ENCODE peak calls at places on chromosomes 1 and 21, in seven cellular contexts. V is cardiac muscle cell, G is GM19239, I is NAMALWA, D is neural progenitor cell, O is mucosa of descending colon, W is T-helper 9 cell. K is an unnamed sample.

GRCh38 chr1:1283821-1284220 is 3.6 kb downstream of the SCNN1D start:
- DNase-seq in O (peak), W (no peak), I (peak), D (peak), G (no peak), V (no peak), K (no peak)

GRCh38 chr1:229636042-229636441 is 10.0 kb downstream of the URB2 start:
- DNase-seq in O (no peak), V (no peak), D (no peak), G (no peak), I (no peak), W (no peak), K (no peak)

GRCh38 chr1:3785458-3786157 is 10.7 kb downstream of the LRRC47 start:
- DNase-seq in V (no peak), D (peak), I (peak), O (peak), G (no peak), W (no peak), K (no peak)

GRCh38 chr1:97095764-97096163 is 374.2 kb downstream of the PTBP2 start:
- DNase-seq in G (no peak), D (no peak), O (no peak), V (no peak), I (no peak), W (no peak), K (no peak)

GRCh38 chr1:31750858-31751638 is 13.1 kb downstream of the ADGRB2 start:
- DNase-seq in W (no peak), G (no peak), O (no peak), D (no peak), V (peak), I (no peak), K (no peak)

GRCh38 chr1:14071581-14071980 is 371.6 kb downstream of the PRDM2 start:
- DNase-seq in I (no peak), V (no peak), G (no peak), W (no peak), O (no peak), D (no peak), K (no peak)

GRCh38 chr21:35328856-35329455 is 279.9 kb upstream of the RUNX1 start:
- DNase-seq in D (no peak), G (no peak), W (no peak), V (no peak), O (no peak), I (no peak), K (no peak)

GRCh38 chr1:55246896-55247295 is 31.7 kb upstream of the USP24 start:
- DNase-seq in W (no peak), O (no peak), V (no peak), G (no peak), I (no peak), D (no peak), K (no peak)

GRCh38 chr1:19612516-19612915 is 31.6 kb upstream of the NBL1 start:
- DNase-seq in O (no peak), W (no peak), G (no peak), I (no peak), V (no peak), D (no peak), K (no peak)

GRCh38 chr1:95325337-95325736 is 91.3 kb downstream of the RWDD3 start:
- DNase-seq in D (no peak), O (no peak), G (no peak), W (no peak), V (no peak), I (no peak), K (no peak)

GRCh38 chr1:61043010-61043820 is 39.1 kb upstream of the NFIA start:
- DNase-seq in O (peak), W (peak), V (peak), I (peak), G (no peak), D (peak), K (no peak)

GRCh38 chr1:109570414-109570813 is 22.0 kb downstream of the GNAI3 start:
- DNase-seq in D (no peak), O (no peak), V (peak), G (no peak), W (no peak), I (no peak), K (peak)

GRCh38 chr1:40662864-40663263 is 2.6 kb downstream of the RIMS3 start:
- DNase-seq in O (no peak), I (no peak), D (no peak), G (no peak), V (peak), W (no peak), K (no peak)

GRCh38 chr1:235093013-235093618 is 35.5 kb downstream of the TOMM20 start:
- DNase-seq in I (no peak), V (peak), W (no peak), G (no peak), O (peak), D (peak), K (no peak)

GRCh38 chr1:221829327-221830011 is 87.6 kb upstream of the DUSP10 start:
- DNase-seq in I (no peak), W (peak), O (no peak), G (no peak), D (no peak), V (peak), K (no peak)

GRCh38 chr1:92538048-92538412 is 51.3 kb upstream of the GFI1 start:
- DNase-seq in O (no peak), V (peak), G (peak), I (peak), W (no peak), D (no peak), K (no peak)

GRCh38 chr1:16012590-16013219 is 5.1 kb downstream of the HSPB7 start:
- DNase-seq in I (no peak), V (peak), W (no peak), G (peak), D (peak), O (peak), K (no peak)

GRCh38 chr21:46160563-46161179 is 5.3 kb upstream of the FTCD start:
- DNase-seq in O (peak), G (no peak), W (no peak), I (peak), D (peak), V (peak), K (no peak)

GRCh38 chr1:222387020-222387816 is 160.7 kb downstream of the HHIPL2 start:
- DNase-seq in V (peak), D (peak), O (no peak), G (no peak), I (peak), W (no peak), K (no peak)

GRCh38 chr1:105437847-105438246 is 1618.6 kb upstream of the PRMT6 start:
- DNase-seq in W (no peak), D (no peak), O (no peak), G (no peak), V (no peak), I (no peak), K (no peak)

GRCh38 chr1:28122183-28122582 is 33.8 kb upstream of the EYA3 start:
- DNase-seq in V (peak), G (no peak), W (no peak), D (no peak), I (no peak), O (no peak), K (no peak)

GRCh38 chr1:225137981-225138380 is 208.5 kb downstream of the DNAH14 start:
- DNase-seq in I (no peak), O (no peak), V (no peak), W (no peak), D (no peak), G (no peak), K (no peak)

GRCh38 chr21:31566611-31567010 is 92.9 kb upstream of the SOD1 start:
- DNase-seq in G (no peak), O (no peak), D (no peak), W (no peak), I (no peak), V (no peak), K (no peak)

GRCh38 chr1:62746086-62746808 is 37.7 kb upstream of the ATG4C start:
- DNase-seq in O (no peak), I (peak), G (no peak), D (peak), V (peak), W (no peak), K (no peak)

GRCh38 chr1:165234149-165234548 is 122.4 kb downstream of the LMX1A start:
- DNase-seq in W (no peak), V (no peak), G (no peak), D (no peak), O (no peak), I (no peak), K (no peak)

GRCh38 chr1:158058339-158059025 is 65.0 kb downstream of the KIRREL1 start:
- DNase-seq in G (no peak), W (no peak), I (no peak), V (no peak), D (no peak), O (no peak), K (no peak)

GRCh38 chr1:234520908-234521801 is 42.2 kb upstream of the TARBP1 start:
- DNase-seq in G (no peak), I (no peak), O (no peak), W (no peak), D (no peak), V (no peak), K (no peak)

GRCh38 chr21:21921410-21922232 is 923.4 kb downstream of the NCAM2 start:
- DNase-seq in G (no peak), O (no peak), I (peak), D (peak), W (no peak), V (peak), K (no peak)